ENCODE peak calls at places on chromosomes 1 and 21, in four cellular contexts. One of them, this sample, is unnamed.

GRCh38 chr21:31974454-31974985 is 101.7 kb downstream of the HUNK start:
- DNase-seq in prostate gland: no peak
- DNase-seq in Panc1: no peak
- DNase-seq in GM12892: no peak
- DNase-seq in this sample: no peak

GRCh38 chr1:178725603-178726517 is 816 bp downstream of the RALGPS2 start:
- DNase-seq in prostate gland: peak
- DNase-seq in Panc1: peak
- DNase-seq in GM12892: peak
- DNase-seq in this sample: no peak

GRCh38 chr1:41486053-41486891 is 1.8 kb upstream of the EDN2 start:
- DNase-seq in prostate gland: no peak
- DNase-seq in Panc1: no peak
- DNase-seq in GM12892: no peak
- DNase-seq in this sample: no peak

GRCh38 chr1:173356211-173356762 is 120.8 kb upstream of the PRDX6 start:
- DNase-seq in prostate gland: no peak
- DNase-seq in Panc1: no peak
- DNase-seq in GM12892: no peak
- DNase-seq in this sample: no peak

GRCh38 chr21:34692458-34693020 is 23.7 kb downstream of the CLIC6 start:
- DNase-seq in prostate gland: no peak
- DNase-seq in Panc1: no peak
- DNase-seq in GM12892: no peak
- DNase-seq in this sample: no peak

GRCh38 chr1:17732475-17732874 is 22.7 kb upstream of the ACTL8 start:
- DNase-seq in prostate gland: no peak
- DNase-seq in Panc1: no peak
- DNase-seq in GM12892: no peak
- DNase-seq in this sample: no peak

GRCh38 chr1:33151115-33151514 is 30.7 kb downstream of the TRIM62 start:
- DNase-seq in prostate gland: no peak
- DNase-seq in Panc1: no peak
- DNase-seq in GM12892: no peak
- DNase-seq in this sample: no peak

GRCh38 chr21:45302082-45303061 is 14.7 kb upstream of the POFUT2 start:
- DNase-seq in prostate gland: no peak
- DNase-seq in Panc1: no peak
- DNase-seq in GM12892: no peak
- DNase-seq in this sample: no peak

GRCh38 chr1:159088566-159089183 is 12.1 kb upstream of the AIM2 start:
- DNase-seq in prostate gland: no peak
- DNase-seq in Panc1: no peak
- DNase-seq in GM12892: no peak
- DNase-seq in this sample: no peak

GRCh38 chr1:77888429-77889239 is at the start of gene NEXN:
- DNase-seq in prostate gland: peak
- DNase-seq in Panc1: no peak
- DNase-seq in GM12892: peak
- DNase-seq in this sample: no peak

GRCh38 chr1:203519053-203519770 is 25.3 kb downstream of the OPTC start:
- DNase-seq in prostate gland: no peak
- DNase-seq in Panc1: no peak
- DNase-seq in GM12892: no peak
- DNase-seq in this sample: no peak

GRCh38 chr1:39656416-39656815 is 15.5 kb downstream of the NT5C1A start:
- DNase-seq in prostate gland: no peak
- DNase-seq in Panc1: no peak
- DNase-seq in GM12892: no peak
- DNase-seq in this sample: no peak

GRCh38 chr1:204751883-204752687 is 66.5 kb upstream of the LRRN2 start:
- DNase-seq in prostate gland: no peak
- DNase-seq in Panc1: no peak
- DNase-seq in GM12892: no peak
- DNase-seq in this sample: no peak

GRCh38 chr1:163170975-163171676 is 31.6 kb downstream of the RGS5 start:
- DNase-seq in prostate gland: no peak
- DNase-seq in Panc1: no peak
- DNase-seq in GM12892: no peak
- DNase-seq in this sample: no peak

GRCh38 chr1:30984167-30984870 is 75.8 kb upstream of the SDC3 start:
- DNase-seq in prostate gland: peak
- DNase-seq in Panc1: no peak
- DNase-seq in GM12892: no peak
- DNase-seq in this sample: no peak

GRCh38 chr1:10904396-10905358 is 107.8 kb upstream of the TARDBP start:
- DNase-seq in prostate gland: no peak
- DNase-seq in Panc1: no peak
- DNase-seq in GM12892: no peak
- DNase-seq in this sample: no peak

GRCh38 chr1:173258484-173259264 is 51.5 kb upstream of the TNFSF4 start:
- DNase-seq in prostate gland: no peak
- DNase-seq in Panc1: no peak
- DNase-seq in GM12892: no peak
- DNase-seq in this sample: no peak

GRCh38 chr21:39083377-39084008 is 99.8 kb downstream of the PSMG1 start:
- DNase-seq in prostate gland: peak
- DNase-seq in Panc1: no peak
- DNase-seq in GM12892: no peak
- DNase-seq in this sample: no peak

GRCh38 chr1:218344814-218345672 is at the start of gene TGFB2:
- DNase-seq in prostate gland: peak
- DNase-seq in Panc1: peak
- DNase-seq in GM12892: no peak
- DNase-seq in this sample: no peak

GRCh38 chr21:32726742-32727477 is 903 bp downstream of the SYNJ1 start:
- DNase-seq in prostate gland: no peak
- DNase-seq in Panc1: no peak
- DNase-seq in GM12892: no peak
- DNase-seq in this sample: no peak

GRCh38 chr1:53573931-53574330 is 114.7 kb downstream of the DMRTB1 start:
- DNase-seq in prostate gland: no peak
- DNase-seq in Panc1: no peak
- DNase-seq in GM12892: no peak
- DNase-seq in this sample: no peak

GRCh38 chr1:113207019-113207418 is 134.0 kb downstream of the LRIG2 start:
- DNase-seq in prostate gland: no peak
- DNase-seq in Panc1: no peak
- DNase-seq in GM12892: no peak
- DNase-seq in this sample: no peak

GRCh38 chr1:16442273-16442672 is 1.7 kb downstream of the NECAP2 start:
- DNase-seq in prostate gland: no peak
- DNase-seq in Panc1: no peak
- DNase-seq in GM12892: no peak
- DNase-seq in this sample: no peak

GRCh38 chr1:237901284-237901870 is 10.7 kb upstream of the ZP4 start:
- DNase-seq in prostate gland: no peak
- DNase-seq in Panc1: no peak
- DNase-seq in GM12892: no peak
- DNase-seq in this sample: no peak

GRCh38 chr1:227934476-227935313 is 13.0 kb downstream of the WNT9A start:
- DNase-seq in prostate gland: no peak
- DNase-seq in Panc1: peak
- DNase-seq in GM12892: no peak
- DNase-seq in this sample: no peak

GRCh38 chr1:174836543-174836942 is 163.2 kb upstream of the CACYBP start:
- DNase-seq in prostate gland: no peak
- DNase-seq in Panc1: no peak
- DNase-seq in GM12892: no peak
- DNase-seq in this sample: no peak

GRCh38 chr1:17768651-17769241 is 13.6 kb downstream of the ACTL8 start:
- DNase-seq in prostate gland: no peak
- DNase-seq in Panc1: no peak
- DNase-seq in GM12892: no peak
- DNase-seq in this sample: no peak

DNA sequence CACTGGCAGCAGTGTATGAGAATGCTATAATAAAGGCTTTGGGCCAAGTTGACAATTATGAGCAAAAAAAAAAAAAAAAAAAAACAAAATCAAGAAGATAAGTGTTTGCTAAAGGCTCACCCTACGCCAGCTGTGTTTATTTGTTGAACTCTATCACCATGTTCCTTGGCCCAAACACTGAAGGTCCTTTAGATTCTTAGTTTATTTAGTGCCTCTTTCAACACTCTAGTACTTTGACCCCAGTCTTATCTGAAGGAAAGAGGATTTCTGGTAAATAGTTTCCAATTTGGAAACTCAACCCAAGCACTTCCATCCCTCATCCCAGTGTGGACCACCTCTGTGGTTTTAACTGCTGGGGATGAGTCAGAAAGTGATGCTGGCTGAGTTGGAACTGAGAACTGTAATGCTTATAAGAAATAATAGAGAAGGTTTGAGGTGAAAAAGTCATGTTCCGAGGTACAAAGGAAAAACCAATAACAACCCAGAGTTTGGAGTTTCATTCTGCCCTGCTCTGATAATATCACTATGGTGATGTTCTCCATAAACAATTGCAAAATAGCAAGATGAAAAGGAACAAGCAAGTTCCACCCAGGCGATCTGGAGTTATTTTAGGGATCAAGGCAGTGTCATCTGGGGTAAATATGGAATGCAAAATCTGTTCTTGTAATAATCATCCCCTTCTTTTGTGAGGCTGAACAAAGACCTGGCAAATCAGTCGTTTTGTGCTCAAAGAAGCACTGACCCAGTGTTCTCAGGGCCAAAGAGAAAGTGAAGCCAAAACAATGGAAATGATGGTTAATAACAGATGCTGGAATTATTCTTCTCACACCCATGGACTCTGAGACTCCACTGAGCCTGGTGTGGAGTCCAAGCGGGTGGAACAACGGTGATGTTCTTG is 19.7 kb upstream of the CAPZB start:
- DNase-seq in prostate gland: no peak
- DNase-seq in Panc1: no peak
- DNase-seq in GM12892: no peak
- DNase-seq in this sample: no peak
- TF ChIP-seq POLR2AphosphoS5 in prostate gland: no peak
- TF ChIP-seq POLR2AphosphoS5 in Panc1: peak
- TF ChIP-seq POLR2AphosphoS5 in GM12892: no peak
- TF ChIP-seq POLR2AphosphoS5 in this sample: no peak

GRCh38 chr1:24438423-24438901 is 22.9 kb downstream of the NIPAL3 start:
- DNase-seq in prostate gland: no peak
- DNase-seq in Panc1: no peak
- DNase-seq in GM12892: no peak
- DNase-seq in this sample: no peak
- TF ChIP-seq POLR2AphosphoS5 in prostate gland: no peak
- TF ChIP-seq POLR2AphosphoS5 in Panc1: no peak
- TF ChIP-seq POLR2AphosphoS5 in GM12892: no peak
- TF ChIP-seq POLR2AphosphoS5 in this sample: no peak

GRCh38 chr1:100631015-100631521 is 88.5 kb upstream of the VCAM1 start:
- DNase-seq in prostate gland: no peak
- DNase-seq in Panc1: no peak
- DNase-seq in GM12892: no peak
- DNase-seq in this sample: no peak

GRCh38 chr1:100627936-100628335 is 90.0 kb downstream of the GPR88 start:
- DNase-seq in prostate gland: no peak
- DNase-seq in Panc1: no peak
- DNase-seq in GM12892: no peak
- DNase-seq in this sample: no peak

GRCh38 chr1:100628631-100629081 is 90.7 kb downstream of the GPR88 start:
- DNase-seq in prostate gland: no peak
- DNase-seq in Panc1: no peak
- DNase-seq in GM12892: no peak
- DNase-seq in this sample: no peak

GRCh38 chr1:100627018-100627716 is 89.2 kb downstream of the GPR88 start:
- DNase-seq in prostate gland: no peak
- DNase-seq in Panc1: no peak
- DNase-seq in GM12892: no peak
- DNase-seq in this sample: no peak

DNA sequence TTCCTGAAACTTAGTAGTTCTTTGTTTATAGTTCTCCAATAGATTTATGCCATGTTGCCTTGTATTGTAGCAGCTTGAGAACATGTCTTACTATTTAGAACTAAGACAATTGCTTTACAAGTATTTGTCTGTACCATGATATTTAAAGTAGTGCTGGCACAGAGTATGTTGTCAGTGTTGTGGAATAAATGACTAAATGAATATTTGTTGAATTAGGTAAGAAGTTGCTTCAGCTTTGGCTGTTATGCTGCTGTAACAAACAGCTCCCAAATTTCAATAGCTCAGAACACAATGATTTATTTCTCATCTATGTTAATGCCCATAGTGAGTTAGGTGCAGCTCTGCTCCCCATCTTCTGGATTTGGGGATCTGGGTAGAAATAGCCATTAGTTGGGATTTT is 90.2 kb upstream of the VCAM1 start:
- DNase-seq in prostate gland: no peak
- DNase-seq in Panc1: no peak
- DNase-seq in GM12892: no peak
- DNase-seq in this sample: no peak
- TF ChIP-seq POLR2AphosphoS5 in prostate gland: no peak
- TF ChIP-seq POLR2AphosphoS5 in Panc1: no peak
- TF ChIP-seq POLR2AphosphoS5 in GM12892: no peak
- TF ChIP-seq POLR2AphosphoS5 in this sample: no peak

GRCh38 chr1:8136766-8137165 is 110.7 kb upstream of the ERRFI1 start:
- DNase-seq in prostate gland: no peak
- DNase-seq in Panc1: no peak
- DNase-seq in GM12892: no peak
- DNase-seq in this sample: no peak

GRCh38 chr1:8138673-8139072 is 112.6 kb upstream of the ERRFI1 start:
- DNase-seq in prostate gland: no peak
- DNase-seq in Panc1: no peak
- DNase-seq in GM12892: no peak
- DNase-seq in this sample: no peak

GRCh38 chr1:8139941-8140340 is 113.8 kb upstream of the ERRFI1 start:
- DNase-seq in prostate gland: no peak
- DNase-seq in Panc1: no peak
- DNase-seq in GM12892: no peak
- DNase-seq in this sample: no peak

GRCh38 chr1:8139383-8139782 is 113.3 kb upstream of the ERRFI1 start:
- DNase-seq in prostate gland: no peak
- DNase-seq in Panc1: no peak
- DNase-seq in GM12892: no peak
- DNase-seq in this sample: no peak

DNA sequence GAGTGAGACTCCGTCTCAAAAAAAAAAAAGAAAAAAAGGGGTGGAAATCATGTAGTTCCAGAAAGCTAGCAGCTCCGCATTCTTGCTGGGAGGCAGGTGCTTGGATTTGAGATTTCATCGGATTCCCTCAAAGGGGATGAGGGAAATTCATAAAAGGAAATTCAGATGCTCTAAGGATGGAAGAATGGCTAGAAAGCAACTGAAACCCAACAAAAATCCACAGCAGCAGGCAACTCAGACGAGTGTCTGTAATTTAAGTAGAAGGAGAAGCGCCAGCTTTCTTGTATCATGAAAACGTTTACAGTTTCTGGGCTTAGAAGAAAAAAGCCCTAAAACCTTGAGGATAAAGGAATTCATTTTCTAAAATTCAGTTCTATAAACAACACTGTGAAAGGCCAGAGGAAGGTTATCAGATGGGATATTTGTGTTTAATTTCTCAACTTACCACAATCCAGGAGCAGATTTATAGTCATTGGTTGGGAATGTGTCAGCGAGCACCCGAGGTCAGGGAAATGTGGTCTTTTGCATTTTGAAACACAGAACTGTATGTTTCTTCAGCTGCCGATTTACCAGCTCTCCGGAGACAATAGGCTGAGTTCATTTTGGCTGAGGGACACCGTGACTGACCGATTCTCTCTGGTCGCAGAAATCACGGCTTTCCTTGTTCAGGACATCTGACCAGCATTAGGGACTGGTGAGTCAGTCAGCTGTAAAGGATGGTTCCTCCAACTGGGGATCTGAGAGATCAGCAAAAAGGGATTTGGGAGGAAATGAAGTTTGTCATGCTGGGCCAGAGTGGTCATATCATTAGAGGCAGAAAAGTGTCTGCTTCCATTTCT is 111.5 kb upstream of the ERRFI1 start:
- DNase-seq in prostate gland: no peak
- DNase-seq in Panc1: peak
- DNase-seq in GM12892: no peak
- DNase-seq in this sample: no peak
- TF ChIP-seq POLR2AphosphoS5 in prostate gland: no peak
- TF ChIP-seq POLR2AphosphoS5 in Panc1: no peak
- TF ChIP-seq POLR2AphosphoS5 in GM12892: no peak
- TF ChIP-seq POLR2AphosphoS5 in this sample: no peak